ENCODE peak calls at places on chromosomes 1 and 21, in nine cellular contexts. Q, G, O, S, X, B, J, W and L are unnamed samples.

GRCh38 chr1:208137144-208137682 is 107.0 kb downstream of the PLXNA2 start:
- DNase-seq in Q (no peak), G (peak), O (no peak), S (no peak), X (no peak), B (no peak), J (no peak), W (peak), L (no peak)

GRCh38 chr1:10693497-10694273 is 102.8 kb downstream of the CASZ1 start:
- DNase-seq in Q (no peak), G (peak), O (no peak), S (peak), X (peak), B (peak), J (peak), W (no peak), L (no peak)

GRCh38 chr1:25754421-25755195 is 45.4 kb upstream of the SELENON start:
- DNase-seq in Q (peak), G (no peak), O (no peak), S (no peak), X (no peak), B (peak), J (no peak), W (no peak), L (no peak)

GRCh38 chr1:103517380-103518047 is 8.0 kb upstream of the RNPC3 start:
- DNase-seq in Q (no peak), G (peak), O (no peak), S (no peak), X (no peak), B (no peak), J (peak), W (peak), L (no peak)

GRCh38 chr1:203796223-203796747 is 862 bp downstream of the ZBED6 start:
- DNase-seq in Q (no peak), G (peak), O (no peak), S (peak), X (peak), B (peak), J (no peak), W (peak), L (no peak)

GRCh38 chr1:183966487-183966886 is 71.0 kb downstream of the COLGALT2 start:
- DNase-seq in Q (no peak), G (no peak), O (no peak), S (no peak), X (no peak), B (no peak), J (no peak), W (no peak), L (no peak)

GRCh38 chr1:3679098-3679555 is 26.8 kb downstream of the TP73 start:
- DNase-seq in Q (no peak), G (no peak), O (no peak), S (no peak), X (no peak), B (no peak), J (no peak), W (no peak), L (no peak)

GRCh38 chr1:45879885-45880598 is 76.6 kb downstream of the MAST2 start:
- DNase-seq in Q (no peak), G (no peak), O (no peak), S (no peak), X (no peak), B (no peak), J (no peak), W (no peak), L (no peak)

GRCh38 chr21:34215911-34216310 is 142.5 kb downstream of the MRPS6 start:
- DNase-seq in Q (no peak), G (no peak), O (no peak), S (no peak), X (no peak), B (no peak), J (no peak), W (no peak), L (no peak)

GRCh38 chr21:14119038-14119437 is 91.7 kb downstream of the LIPI start:
- DNase-seq in Q (no peak), G (no peak), O (no peak), S (no peak), X (no peak), B (no peak), J (no peak), W (no peak), L (no peak)

GRCh38 chr1:202888204-202888506 is 794 bp downstream of the RABIF start:
- DNase-seq in Q (no peak), G (peak), O (no peak), S (no peak), X (no peak), B (no peak), J (no peak), W (peak), L (no peak)

GRCh38 chr1:81151300-81151699 is 649.4 kb upstream of the ADGRL2 start:
- DNase-seq in Q (no peak), G (peak), O (no peak), S (no peak), X (no peak), B (no peak), J (no peak), W (no peak), L (no peak)

GRCh38 chr21:16418663-16419062 is 688.9 kb downstream of the USP25 start:
- DNase-seq in Q (no peak), G (no peak), O (no peak), S (no peak), X (no peak), B (no peak), J (no peak), W (no peak), L (no peak)

GRCh38 chr1:240658312-240658975 is 46.5 kb upstream of the GREM2 start:
- DNase-seq in Q (no peak), G (peak), O (no peak), S (no peak), X (no peak), B (no peak), J (no peak), W (peak), L (peak)